ENCODE peak calls at places on chromosome 16, in seven cellular contexts. X is lung, J is PC-3, M is IMR-90, H is body of pancreas, I is uterus, G is colonic mucosa. E is an unnamed sample.

GRCh38 chr16:46607529-46607928 is 13.7 kb downstream of the SHCBP1 start:
- DNase-seq in X (no peak), J (peak; percentile 57), M (peak; percentile 76), H (no peak), I (no peak), G (no peak), E (no peak)

GRCh38 chr16:19785081-19785480 is 67.0 kb downstream of the IQCK start:
- DNase-seq in X (no peak), J (no peak), M (no peak), H (no peak), I (no peak), G (no peak), E (no peak)

GRCh38 chr16:70460737-70461261 is 6.4 kb downstream of the FCSK start:
- DNase-seq in X (no peak), J (no peak), M (peak; percentile 39), H (no peak), I (no peak), G (no peak), E (no peak)

GRCh38 chr16:54242199-54242598 is 44.4 kb downstream of the IRX3 start:
- DNase-seq in X (no peak), J (peak; percentile 2), M (no peak), H (no peak), I (no peak), G (no peak), E (no peak)

GRCh38 chr16:660459-661183 is 7.3 kb upstream of the RHOT2 start:
- DNase-seq in X (peak; percentile 90), J (peak; percentile 79), M (peak; percentile 77), H (peak; percentile 96), I (peak; percentile 85), G (peak; percentile 92), E (peak; percentile 87)

GRCh38 chr16:62256406-62256805 is 220.2 kb upstream of the CDH8 start:
- DNase-seq in X (no peak), J (no peak), M (no peak), H (no peak), I (no peak), G (no peak), E (no peak)

GRCh38 chr16:78200623-78201096 is 101.2 kb downstream of the WWOX start:
- DNase-seq in X (no peak), J (no peak), M (no peak), H (no peak), I (no peak), G (no peak), E (no peak)

GRCh38 chr16:54335230-54335629 is 48.6 kb upstream of the IRX3 start:
- DNase-seq in X (no peak), J (no peak), M (no peak), H (no peak), I (no peak), G (no peak), E (no peak)

GRCh38 chr16:60259956-60260355 is 1525.8 kb upstream of the GOT2 start:
- DNase-seq in X (no peak), J (no peak), M (no peak), H (no peak), I (no peak), G (no peak), E (no peak)

GRCh38 chr16:66549284-66550131 is at the start of gene TK2:
- DNase-seq in X (peak; percentile 65), J (peak; percentile 30), M (peak; percentile 72), H (peak; percentile 73), I (peak; percentile 73), G (peak; percentile 63), E (peak; percentile 63)

GRCh38 chr16:58299757-58300349 is 5.0 kb upstream of the PRSS54 start:
- DNase-seq in X (no peak), J (peak; percentile 52), M (peak; percentile 5), H (no peak), I (no peak), G (no peak), E (no peak)
- TF ChIP-seq CTCF in X (peak; percentile 19), J (peak; percentile 80), M (peak; percentile 48), H (peak; percentile 15), I (no peak), G (peak; percentile 51), E (peak; percentile 61)

GRCh38 chr16:86679490-86679889 is 101.1 kb downstream of the FOXL1 start:
- DNase-seq in X (no peak), J (no peak), M (no peak), H (no peak), I (no peak), G (no peak), E (no peak)

GRCh38 chr16:86681440-86681838 is 103.1 kb downstream of the FOXL1 start:
- DNase-seq in X (no peak), J (no peak), M (no peak), H (no peak), I (peak; percentile 33), G (no peak), E (peak; percentile 39)

GRCh38 chr16:86682219-86682904 is 104.0 kb downstream of the FOXL1 start:
- DNase-seq in X (no peak), J (no peak), M (no peak), H (no peak), I (no peak), G (no peak), E (no peak)

GRCh38 chr16:86680137-86680536 is 101.8 kb downstream of the FOXL1 start:
- DNase-seq in X (no peak), J (peak; percentile 16), M (peak; percentile 85), H (no peak), I (no peak), G (no peak), E (no peak)

GRCh38 chr16:86680661-86681439 is 102.5 kb downstream of the FOXL1 start:
- DNase-seq in X (no peak), J (no peak), M (no peak), H (no peak), I (no peak), G (no peak), E (no peak)
- H3K4me1 ChIP-seq in X (no peaks in the 10 kb centered on the region), J (peaks cover 22% of the 10 kb centered on the region), M (peaks cover 8% of the 10 kb centered on the region), H (no peaks in the 10 kb centered on the region), I (no peaks in the 10 kb centered on the region), G (no peaks in the 10 kb centered on the region), E (no peaks in the 10 kb centered on the region)

DNA sequence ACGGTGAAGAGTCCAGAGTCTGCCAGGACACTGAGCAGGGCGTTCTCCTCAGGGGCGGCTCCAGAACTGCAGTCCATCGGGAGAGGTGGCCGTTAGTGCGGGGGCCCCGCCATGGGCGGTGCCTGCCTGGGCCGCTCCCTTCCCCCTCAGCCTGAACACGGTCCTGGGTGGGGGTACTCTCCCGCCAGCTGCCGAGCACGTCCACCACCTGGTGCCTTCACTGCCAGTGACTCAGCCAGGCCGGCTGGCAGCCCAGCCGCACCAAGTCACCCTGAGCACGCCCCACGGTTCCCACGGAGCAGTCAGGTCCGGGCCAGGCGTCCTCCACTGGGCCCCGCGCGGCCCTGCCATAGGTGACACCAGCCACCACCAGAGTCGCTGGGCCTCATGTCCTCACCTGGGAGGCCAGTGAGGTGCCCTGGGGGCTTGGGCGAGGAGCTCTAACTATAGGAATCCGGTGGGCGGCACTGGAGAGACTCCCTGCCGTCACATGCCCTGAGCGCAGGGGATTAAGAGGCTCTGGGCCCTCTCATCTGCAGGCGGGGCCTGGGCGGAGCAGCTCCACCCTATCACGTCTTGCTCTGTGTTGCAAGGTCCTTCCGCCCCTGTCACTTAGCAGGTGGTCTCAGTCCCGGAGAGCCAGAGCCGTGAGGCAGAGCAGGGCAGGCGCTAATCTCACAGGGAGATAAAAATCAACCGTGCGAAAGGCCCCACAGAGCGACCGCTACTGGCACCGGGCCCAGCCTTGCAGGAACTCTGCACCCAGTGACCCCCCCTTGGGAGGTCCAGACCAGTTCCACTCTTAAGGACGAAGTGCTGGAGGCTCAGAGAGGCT is 14.3 kb downstream of the PIEZO1 start:
- DNase-seq in X (peak; percentile 73), J (peak; percentile 61), M (peak; percentile 87), H (peak; percentile 66), I (peak; percentile 66), G (peak; percentile 76), E (peak; percentile 74)
- H3K4me3 ChIP-seq in X (no peak overlapping the region), J (peak overlapping the region; percentile 47), M (no peak overlapping the region), H (no peak overlapping the region), I (peak overlapping the region; percentile 10), G (peak overlapping the region; percentile 8), E (peak overlapping the region; percentile 24)

GRCh38 chr16:6300523-6300922 is 1032.1 kb upstream of the RBFOX1 start:
- DNase-seq in X (no peak), J (no peak), M (no peak), H (no peak), I (no peak), G (no peak), E (no peak)
- TF ChIP-seq CTCF in X (no peak), J (no peak), M (no peak), H (no peak), I (no peak), G (no peak), E (no peak)

GRCh38 chr16:85576944-85577343 is 36.2 kb upstream of the GSE1 start:
- DNase-seq in X (no peak), J (no peak), M (no peak), H (no peak), I (no peak), G (no peak), E (no peak)
- H3K4me1 ChIP-seq in X (peaks cover 6% of the 10 kb centered on the region), J (no peaks in the 10 kb centered on the region), M (peaks cover 27% of the 10 kb centered on the region), H (peaks cover 70% of the 10 kb centered on the region), I (peaks cover 18% of the 10 kb centered on the region), G (peaks cover 23% of the 10 kb centered on the region), E (peaks cover 56% of the 10 kb centered on the region)

DNA sequence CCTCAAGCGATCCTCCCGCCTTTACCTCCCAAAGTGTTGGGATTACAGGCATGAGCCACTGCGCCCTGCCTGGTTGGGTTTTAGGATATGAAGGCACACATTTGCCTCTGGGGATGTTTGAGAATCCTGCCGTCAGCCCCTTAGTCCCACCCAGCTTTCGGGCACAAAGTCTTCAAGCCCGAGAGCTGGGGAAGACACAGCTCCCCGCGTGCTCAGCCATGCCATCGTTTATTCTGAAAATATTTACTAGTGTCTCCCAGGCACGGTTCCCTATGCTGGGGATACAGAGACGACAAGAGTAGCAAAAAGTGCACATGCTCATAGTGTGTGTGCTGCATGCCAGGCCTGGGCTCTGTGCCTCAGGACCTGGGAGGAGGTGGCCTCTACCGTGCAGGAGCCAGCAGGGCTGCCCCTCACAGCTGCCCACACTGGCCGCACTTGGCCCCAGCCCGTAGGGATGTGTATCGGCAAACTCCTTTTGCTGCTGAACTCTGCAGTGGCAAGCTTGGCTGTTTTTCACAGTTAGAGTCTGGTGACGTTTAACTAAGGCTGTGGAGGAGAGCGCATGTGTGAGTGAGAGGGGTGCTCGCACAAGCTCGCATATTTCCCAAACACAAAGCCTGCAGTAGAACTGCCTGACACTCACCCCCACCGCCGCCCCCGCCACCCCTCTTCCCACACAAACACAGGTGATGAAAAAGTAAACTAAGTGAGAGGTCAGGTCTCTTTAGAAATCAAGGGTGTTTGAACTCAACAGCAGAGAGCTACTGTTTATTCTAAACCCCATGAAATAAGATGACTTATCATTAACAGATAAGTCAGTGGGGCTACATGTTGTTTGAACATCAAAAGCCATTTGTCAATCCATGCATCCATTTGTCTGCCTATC is 266.4 kb downstream of the MRTFB start:
- DNase-seq in X (no peak), J (no peak), M (peak; percentile 53), H (no peak), I (no peak), G (no peak), E (no peak)
- H3K4me3 ChIP-seq in X (no peak overlapping the region), J (no peak overlapping the region), M (no peak overlapping the region), H (no peak overlapping the region), I (no peak overlapping the region), G (no peak overlapping the region), E (no peak overlapping the region)

DNA sequence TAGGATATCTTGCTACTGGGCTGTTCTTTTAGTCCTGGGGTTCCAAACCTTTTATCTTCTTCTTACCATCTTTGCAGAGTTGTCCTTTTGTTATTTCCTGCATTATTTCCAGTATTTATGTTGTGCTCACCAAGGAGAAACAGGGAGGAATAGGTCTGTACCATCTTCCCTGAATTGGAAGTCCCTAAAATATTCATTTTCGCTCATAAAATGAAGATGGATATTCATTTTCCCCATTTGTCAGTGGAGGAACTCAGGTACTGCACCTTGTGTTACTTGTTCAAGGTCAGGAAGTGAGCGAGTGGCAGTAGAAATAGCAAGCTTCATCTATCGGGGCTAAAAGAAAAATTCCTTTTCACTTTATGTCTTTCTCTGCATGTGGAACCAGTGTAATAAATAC is 989.7 kb downstream of the CDH11 start:
- DNase-seq in X (no peak), J (no peak), M (no peak), H (no peak), I (no peak), G (no peak), E (no peak)
- TF ChIP-seq CTCF in X (no peak), J (no peak), M (no peak), H (peak; percentile 4), I (no peak), G (no peak), E (peak; percentile 22)